ENCODE peak calls at places on chromosomes 3 and 15, in eight cellular contexts. One of them, this sample, is unnamed.

GRCh38 chr3:172138031-172138538 is 98.7 kb downstream of the FNDC3B start:
- DNase-seq in uterus: no peak
- DNase-seq in kidney glomerular epithelial cell: peak
- DNase-seq in HCEC 1CT: no peak
- DNase-seq in cardiac fibroblast: peak
- DNase-seq in posterior cingulate gyrus: no peak
- DNase-seq in glutamatergic neuron: no peak
- DNase-seq in neural crest cell: no peak
- DNase-seq in this sample: no peak

GRCh38 chr15:79248183-79248582 is 34.3 kb upstream of the ANKRD34C start:
- DNase-seq in uterus: no peak
- DNase-seq in kidney glomerular epithelial cell: no peak
- DNase-seq in HCEC 1CT: no peak
- DNase-seq in cardiac fibroblast: no peak
- DNase-seq in posterior cingulate gyrus: no peak
- DNase-seq in glutamatergic neuron: no peak
- DNase-seq in neural crest cell: no peak
- DNase-seq in this sample: no peak

GRCh38 chr3:119620899-119621298 is 23.2 kb downstream of the PLA1A start:
- DNase-seq in uterus: no peak
- DNase-seq in kidney glomerular epithelial cell: no peak
- DNase-seq in HCEC 1CT: no peak
- DNase-seq in cardiac fibroblast: no peak
- DNase-seq in posterior cingulate gyrus: no peak
- DNase-seq in glutamatergic neuron: no peak
- DNase-seq in neural crest cell: no peak
- DNase-seq in this sample: no peak

GRCh38 chr3:159856496-159857098 is 132.0 kb upstream of the IL12A start:
- DNase-seq in uterus: no peak
- DNase-seq in kidney glomerular epithelial cell: no peak
- DNase-seq in HCEC 1CT: no peak
- DNase-seq in cardiac fibroblast: no peak
- DNase-seq in posterior cingulate gyrus: no peak
- DNase-seq in glutamatergic neuron: peak
- DNase-seq in neural crest cell: no peak
- DNase-seq in this sample: no peak

GRCh38 chr3:52021869-52022268 is 26.2 kb upstream of the RPL29 start:
- DNase-seq in uterus: peak
- DNase-seq in kidney glomerular epithelial cell: no peak
- DNase-seq in HCEC 1CT: no peak
- DNase-seq in cardiac fibroblast: no peak
- DNase-seq in posterior cingulate gyrus: no peak
- DNase-seq in glutamatergic neuron: no peak
- DNase-seq in neural crest cell: no peak
- DNase-seq in this sample: no peak

GRCh38 chr3:136351351-136351750 is 101.2 kb downstream of the PCCB start:
- DNase-seq in uterus: no peak
- DNase-seq in kidney glomerular epithelial cell: no peak
- DNase-seq in HCEC 1CT: no peak
- DNase-seq in cardiac fibroblast: peak
- DNase-seq in posterior cingulate gyrus: no peak
- DNase-seq in glutamatergic neuron: no peak
- DNase-seq in neural crest cell: no peak
- DNase-seq in this sample: no peak

GRCh38 chr3:50480471-50480870 is 23.0 kb downstream of the CACNA2D2 start:
- DNase-seq in uterus: no peak
- DNase-seq in kidney glomerular epithelial cell: no peak
- DNase-seq in HCEC 1CT: no peak
- DNase-seq in cardiac fibroblast: no peak
- DNase-seq in posterior cingulate gyrus: no peak
- DNase-seq in glutamatergic neuron: no peak
- DNase-seq in neural crest cell: no peak
- DNase-seq in this sample: no peak

GRCh38 chr3:84959470-84960380 is 936 bp downstream of the CADM2 start:
- DNase-seq in uterus: no peak
- DNase-seq in kidney glomerular epithelial cell: no peak
- DNase-seq in HCEC 1CT: no peak
- DNase-seq in cardiac fibroblast: no peak
- DNase-seq in posterior cingulate gyrus: peak
- DNase-seq in glutamatergic neuron: peak
- DNase-seq in neural crest cell: no peak
- DNase-seq in this sample: peak

GRCh38 chr3:168024537-168024941 is 71.2 kb downstream of the GOLIM4 start:
- DNase-seq in uterus: no peak
- DNase-seq in kidney glomerular epithelial cell: no peak
- DNase-seq in HCEC 1CT: peak
- DNase-seq in cardiac fibroblast: peak
- DNase-seq in posterior cingulate gyrus: no peak
- DNase-seq in glutamatergic neuron: no peak
- DNase-seq in neural crest cell: no peak
- DNase-seq in this sample: no peak

GRCh38 chr15:46280753-46281521 is 646.1 kb downstream of the SQOR start:
- DNase-seq in uterus: no peak
- DNase-seq in kidney glomerular epithelial cell: peak
- DNase-seq in HCEC 1CT: no peak
- DNase-seq in cardiac fibroblast: no peak
- DNase-seq in posterior cingulate gyrus: no peak
- DNase-seq in glutamatergic neuron: no peak
- DNase-seq in neural crest cell: no peak
- DNase-seq in this sample: no peak

GRCh38 chr3:18124501-18124900 is 300.6 kb downstream of the SATB1 start:
- DNase-seq in uterus: no peak
- DNase-seq in kidney glomerular epithelial cell: peak
- DNase-seq in HCEC 1CT: peak
- DNase-seq in cardiac fibroblast: peak
- DNase-seq in posterior cingulate gyrus: no peak
- DNase-seq in glutamatergic neuron: no peak
- DNase-seq in neural crest cell: no peak
- DNase-seq in this sample: no peak

GRCh38 chr3:50373865-50374188 is 14.5 kb upstream of the TMEM115 start:
- DNase-seq in uterus: no peak
- DNase-seq in kidney glomerular epithelial cell: no peak
- DNase-seq in HCEC 1CT: no peak
- DNase-seq in cardiac fibroblast: no peak
- DNase-seq in posterior cingulate gyrus: no peak
- DNase-seq in glutamatergic neuron: no peak
- DNase-seq in neural crest cell: no peak
- DNase-seq in this sample: no peak